ENCODE peak calls at places on chromosomes 16 and 17, in ten cellular contexts. L, I, O, X, F, W, N, E, Q and R are unnamed samples. For H3K36me3, the result is how much of the 10 kb centered on the place peaks cover.

GRCh38 chr16:83992624-83993023 is 24.6 kb downstream of the NECAB2 start:
- DNase-seq in L (no peak), I (peak), O (peak), X (peak), F (peak), W (no peak), N (no peak), E (peak), Q (peak), R (peak)

GRCh38 chr17:36931697-36932382 is 5.4 kb upstream of the LHX1 start:
- DNase-seq in L (peak), I (no peak), O (no peak), X (peak), F (no peak), W (no peak), N (no peak), E (no peak), Q (no peak), R (no peak)

GRCh38 chr16:9091867-9092281 is 430 bp downstream of the HAPSTR1 start:
- DNase-seq in L (peak), I (no peak), O (no peak), X (peak), F (peak), W (peak), N (peak), E (no peak), Q (peak), R (peak)

GRCh38 chr17:33753452-33753851 is 460.4 kb upstream of the ASIC2 start:
- DNase-seq in L (no peak), I (no peak), O (no peak), X (no peak), F (no peak), W (no peak), N (no peak), E (no peak), Q (no peak), R (no peak)

GRCh38 chr17:39400547-39401411 is 647 bp downstream of the FBXL20 start:
- DNase-seq in L (peak), I (no peak), O (no peak), X (no peak), F (peak), W (no peak), N (peak), E (no peak), Q (no peak), R (peak)

GRCh38 chr17:45790296-45790922 is 6.3 kb downstream of the CRHR1 start:
- DNase-seq in L (no peak), I (no peak), O (peak), X (peak), F (no peak), W (no peak), N (no peak), E (no peak), Q (no peak), R (no peak)

GRCh38 chr17:76948726-76949342 is 80.6 kb downstream of the MGAT5B start:
- DNase-seq in L (no peak), I (no peak), O (no peak), X (no peak), F (no peak), W (no peak), N (no peak), E (no peak), Q (no peak), R (no peak)

GRCh38 chr17:31156326-31156725 is 61.5 kb downstream of the NF1 start:
- DNase-seq in L (no peak), I (peak), O (no peak), X (no peak), F (no peak), W (no peak), N (no peak), E (peak), Q (no peak), R (no peak)

GRCh38 chr16:4509420-4509819 is 29.2 kb downstream of the CDIP1 start:
- DNase-seq in L (no peak), I (no peak), O (no peak), X (no peak), F (no peak), W (no peak), N (no peak), E (no peak), Q (no peak), R (no peak)

GRCh38 chr16:61313931-61314330 is 722.3 kb downstream of the CDH8 start:
- DNase-seq in L (no peak), I (no peak), O (no peak), X (no peak), F (no peak), W (no peak), N (no peak), E (no peak), Q (no peak), R (peak)

GRCh38 chr17:66165537-66166123 is 26.3 kb downstream of the CEP112 start:
- DNase-seq in L (no peak), I (peak), O (peak), X (no peak), F (no peak), W (peak), N (no peak), E (peak), Q (no peak), R (peak)

GRCh38 chr16:65453646-65454045 is 331.8 kb upstream of the CDH11 start:
- DNase-seq in L (no peak), I (no peak), O (no peak), X (no peak), F (no peak), W (no peak), N (no peak), E (no peak), Q (no peak), R (no peak)

GRCh38 chr16:75002474-75002873 is 3.6 kb downstream of the ZNRF1 start:
- DNase-seq in L (no peak), I (no peak), O (no peak), X (no peak), F (no peak), W (no peak), N (no peak), E (no peak), Q (no peak), R (no peak)

GRCh38 chr16:67750466-67750865 is 31.4 kb upstream of the GFOD2 start:
- DNase-seq in L (no peak), I (no peak), O (no peak), X (no peak), F (no peak), W (no peak), N (no peak), E (no peak), Q (no peak), R (no peak)

GRCh38 chr17:32266389-32267269 is 997 bp downstream of the RHBDL3 start:
- DNase-seq in L (no peak), I (no peak), O (no peak), X (peak), F (no peak), W (peak), N (no peak), E (no peak), Q (no peak), R (no peak)

GRCh38 chr17:200604-200985 is 19.1 kb upstream of the DOC2B start:
- DNase-seq in L (no peak), I (no peak), O (no peak), X (no peak), F (no peak), W (no peak), N (no peak), E (no peak), Q (no peak), R (no peak)

GRCh38 chr16:30605148-30605547 is 5.0 kb downstream of the ZNF689 start:
- DNase-seq in L (peak), I (no peak), O (no peak), X (no peak), F (no peak), W (no peak), N (no peak), E (no peak), Q (no peak), R (no peak)

GRCh38 chr17:15954222-15954621 is 9.3 kb downstream of the ADORA2B start:
- DNase-seq in L (no peak), I (peak), O (peak), X (no peak), F (no peak), W (no peak), N (peak), E (peak), Q (no peak), R (peak)

GRCh38 chr17:57640079-57640478 is 105.0 kb downstream of the CCDC182 start:
- DNase-seq in L (no peak), I (no peak), O (no peak), X (no peak), F (no peak), W (no peak), N (no peak), E (no peak), Q (no peak), R (no peak)

GRCh38 chr16:5035909-5036227 is 2.1 kb upstream of the NAGPA start:
- DNase-seq in L (no peak), I (no peak), O (no peak), X (no peak), F (no peak), W (no peak), N (no peak), E (no peak), Q (no peak), R (no peak)

GRCh38 chr16:769201-769769 is 8.8 kb downstream of the MSLN start:
- DNase-seq in L (no peak), I (no peak), O (no peak), X (no peak), F (no peak), W (peak), N (no peak), E (no peak), Q (no peak), R (no peak)

GRCh38 chr17:12947047-12947446 is 70.8 kb downstream of the ELAC2 start:
- DNase-seq in L (no peak), I (no peak), O (no peak), X (no peak), F (no peak), W (no peak), N (no peak), E (no peak), Q (no peak), R (no peak)

GRCh38 chr17:12955521-12955920 is 62.3 kb downstream of the ELAC2 start:
- DNase-seq in L (no peak), I (no peak), O (no peak), X (no peak), F (no peak), W (no peak), N (no peak), E (no peak), Q (no peak), R (no peak)

GRCh38 chr17:12953126-12953525 is 64.7 kb downstream of the ELAC2 start:
- DNase-seq in L (no peak), I (no peak), O (no peak), X (no peak), F (no peak), W (no peak), N (no peak), E (no peak), Q (no peak), R (no peak)

GRCh38 chr17:12952012-12952411 is 65.8 kb downstream of the ELAC2 start:
- DNase-seq in L (no peak), I (no peak), O (no peak), X (no peak), F (no peak), W (no peak), N (no peak), E (no peak), Q (no peak), R (no peak)
- H3K36me3 ChIP-seq in L (under half), I (under half), O (under half), X (under half), F (under half), W (under half), N (under half), E (under half), Q (under half), R (under half)

DNA sequence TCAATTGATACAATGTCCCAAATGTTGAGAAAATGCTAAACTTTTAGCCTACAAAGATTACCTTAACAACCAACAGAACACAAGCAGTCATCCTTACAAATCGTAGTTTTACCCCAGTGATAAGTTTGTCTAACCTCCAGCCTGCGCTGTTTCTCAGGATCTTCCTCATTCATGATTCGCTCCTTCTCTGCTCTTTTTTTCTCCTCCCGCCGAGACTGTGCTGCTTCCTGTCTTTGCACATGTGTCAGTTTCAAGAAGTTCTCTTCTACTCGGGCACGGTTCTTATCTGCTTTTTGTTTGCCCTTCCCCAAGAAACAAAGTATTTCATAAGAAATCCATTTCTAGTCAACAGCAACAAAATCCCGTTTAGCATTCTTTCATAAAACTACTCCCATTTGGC is 10.2 kb upstream of the STRADA start:
- DNase-seq in L (no peak), I (no peak), O (no peak), X (peak), F (no peak), W (no peak), N (no peak), E (no peak), Q (no peak), R (no peak)
- H3K36me3 ChIP-seq in L (half or more), I (under half), O (half or more), X (under half), F (half or more), W (under half), N (half or more), E (under half), Q (under half), R (under half)

DNA sequence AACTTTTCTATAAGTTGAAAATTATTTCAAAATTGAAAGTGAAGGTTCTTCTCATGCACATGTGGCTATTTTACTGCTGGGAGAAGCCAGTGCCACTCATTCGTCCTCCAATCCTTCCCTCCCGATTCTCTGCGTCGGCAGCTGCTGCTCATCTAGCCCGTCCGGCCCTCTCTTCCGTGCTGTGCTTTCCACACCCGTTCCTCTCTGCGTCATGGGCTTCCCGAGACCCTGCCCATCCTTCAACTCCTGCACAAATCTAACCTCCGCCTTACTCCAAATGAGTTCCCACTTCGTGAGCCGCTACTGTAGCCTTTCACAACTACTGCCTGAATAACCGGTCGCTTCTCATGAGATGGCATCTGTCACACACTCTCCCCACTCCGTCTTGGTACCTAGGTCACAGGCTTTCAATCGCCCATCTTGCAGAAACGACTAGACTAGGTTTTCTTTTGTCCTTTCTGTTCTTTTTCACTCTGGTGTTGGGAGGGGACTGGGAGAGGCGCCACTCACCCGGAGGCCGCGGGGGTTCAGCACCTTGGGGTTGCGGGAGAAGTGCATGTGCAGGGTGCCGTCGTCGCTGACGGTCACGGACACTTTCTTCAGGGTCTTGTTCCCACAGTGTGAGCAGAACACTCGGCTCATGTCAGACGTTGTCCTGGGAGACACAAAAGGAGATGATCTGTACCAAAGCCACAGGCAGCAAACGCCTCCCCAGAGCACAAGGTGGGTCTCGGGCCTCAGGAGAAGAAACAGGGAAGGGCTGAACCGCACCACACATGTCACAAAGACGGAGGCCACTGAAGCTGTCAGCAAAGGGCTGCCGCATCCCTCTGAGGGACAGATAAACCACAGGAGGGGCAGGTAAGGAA is 10.1 kb downstream of the NOB1 start:
- DNase-seq in L (no peak), I (no peak), O (no peak), X (no peak), F (no peak), W (no peak), N (no peak), E (no peak), Q (no peak), R (no peak)
- H3K36me3 ChIP-seq in L (half or more), I (half or more), O (half or more), X (half or more), F (half or more), W (half or more), N (half or more), E (under half), Q (under half), R (half or more)

DNA sequence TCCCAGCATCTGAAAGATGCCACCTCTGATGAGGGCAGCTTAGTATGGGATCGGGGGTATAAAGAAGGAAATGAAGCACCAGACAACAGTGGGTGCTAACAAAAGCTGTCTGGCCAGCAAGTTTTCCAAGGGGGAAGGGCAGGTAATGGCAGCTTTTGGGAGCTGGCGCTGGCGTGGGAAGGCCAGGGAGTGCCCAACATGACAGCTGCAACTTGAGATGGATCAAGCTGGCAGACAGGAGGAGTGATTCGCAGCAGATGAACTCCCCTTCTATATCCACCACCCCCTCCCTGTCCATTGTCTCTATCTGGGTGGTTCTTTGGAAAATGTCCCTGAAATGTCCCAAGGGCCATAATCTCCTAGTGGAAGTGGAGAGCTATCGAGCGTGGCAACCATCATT is 4.7 kb upstream of the INPP5K start:
- DNase-seq in L (no peak), I (no peak), O (no peak), X (no peak), F (no peak), W (no peak), N (no peak), E (no peak), Q (no peak), R (no peak)
- H3K36me3 ChIP-seq in L (under half), I (under half), O (under half), X (under half), F (under half), W (under half), N (under half), E (under half), Q (under half), R (under half)

DNA sequence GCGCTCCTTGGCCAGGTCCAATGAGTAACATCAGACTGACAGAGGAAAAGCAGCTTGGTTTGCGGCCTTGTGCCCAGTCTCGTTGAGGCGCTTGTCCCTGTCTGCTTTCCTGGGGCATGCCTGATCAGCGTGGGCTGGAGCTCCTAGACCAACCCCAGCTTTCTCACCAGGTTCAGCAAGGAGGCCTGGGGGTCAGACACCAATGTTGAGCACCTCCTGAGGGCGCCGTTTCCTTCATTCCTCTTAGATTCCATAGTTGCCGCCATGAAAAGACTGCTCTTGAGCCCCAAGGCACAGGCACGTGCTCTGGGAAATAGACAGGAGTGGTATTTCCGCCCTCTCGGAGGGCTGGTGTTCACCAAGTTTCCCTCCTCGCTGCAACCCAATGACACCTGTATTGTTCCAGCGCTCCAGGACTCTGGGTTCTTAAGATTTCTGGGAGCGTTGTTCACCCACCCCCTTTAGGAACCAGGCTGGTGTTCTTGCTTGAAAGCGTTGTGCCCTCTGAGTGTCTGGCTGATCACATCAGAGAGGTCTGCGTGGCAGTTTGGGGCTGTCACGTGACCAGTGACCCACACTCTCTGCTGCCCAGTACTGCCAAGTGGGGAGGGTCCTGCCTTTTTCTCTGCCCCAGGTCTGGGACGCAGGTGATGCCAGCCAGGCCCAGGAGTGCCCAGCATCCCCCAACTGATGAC is 18.0 kb downstream of the KCTD2 start:
- DNase-seq in L (no peak), I (no peak), O (no peak), X (no peak), F (no peak), W (no peak), N (no peak), E (no peak), Q (no peak), R (no peak)
- H3K36me3 ChIP-seq in L (under half), I (under half), O (under half), X (under half), F (under half), W (under half), N (under half), E (under half), Q (under half), R (under half)

GRCh38 chr17:17164156-17164555 is 42.0 kb downstream of the PLD6 start:
- DNase-seq in L (no peak), I (no peak), O (no peak), X (no peak), F (no peak), W (no peak), N (no peak), E (no peak), Q (no peak), R (no peak)

GRCh38 chr17:17161759-17162158 is 44.4 kb downstream of the PLD6 start:
- DNase-seq in L (no peak), I (no peak), O (no peak), X (no peak), F (peak), W (no peak), N (no peak), E (no peak), Q (no peak), R (no peak)

GRCh38 chr17:17159571-17159970 is 46.6 kb downstream of the PLD6 start:
- DNase-seq in L (no peak), I (no peak), O (no peak), X (no peak), F (no peak), W (no peak), N (no peak), E (no peak), Q (no peak), R (no peak)

GRCh38 chr17:17164676-17165075 is 41.5 kb downstream of the PLD6 start:
- DNase-seq in L (no peak), I (no peak), O (no peak), X (no peak), F (no peak), W (no peak), N (no peak), E (no peak), Q (no peak), R (no peak)

GRCh38 chr17:17161121-17161520 is 45.0 kb downstream of the PLD6 start:
- DNase-seq in L (no peak), I (no peak), O (no peak), X (no peak), F (no peak), W (no peak), N (no peak), E (no peak), Q (no peak), R (no peak)
- H3K36me3 ChIP-seq in L (half or more), I (half or more), O (half or more), X (half or more), F (half or more), W (under half), N (half or more), E (half or more), Q (under half), R (under half)

DNA sequence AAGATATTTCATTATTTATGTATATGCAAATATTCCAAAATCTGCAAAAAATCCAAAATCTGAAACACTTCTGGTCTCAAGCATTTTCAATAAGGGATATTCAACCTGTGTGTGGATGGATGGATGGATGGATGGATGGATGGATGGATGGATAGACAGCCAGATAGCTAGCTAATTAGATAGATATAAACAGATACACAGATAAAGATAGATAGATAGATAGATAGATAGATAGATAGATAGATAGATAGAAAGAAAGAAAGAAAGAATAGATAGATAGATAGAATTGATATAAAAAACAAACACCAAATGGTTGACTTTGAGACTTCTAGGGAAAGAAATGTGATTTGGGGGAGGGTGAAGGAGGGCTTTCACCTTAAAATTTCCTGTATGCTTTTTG is 115.1 kb upstream of the TOB1 start:
- DNase-seq in L (no peak), I (no peak), O (no peak), X (no peak), F (no peak), W (no peak), N (no peak), E (no peak), Q (no peak), R (no peak)
- H3K36me3 ChIP-seq in L (half or more), I (under half), O (under half), X (under half), F (half or more), W (under half), N (under half), E (under half), Q (under half), R (under half)